ENCODE peak calls at places on chromosomes 16 and 17, in nine cellular contexts. A, E, R, S, X, G, D, M and O are unnamed samples.
A peak's percentile ranks its signal among the peaks of the same experiment; 100 is the strongest.

GRCh38 chr16:2194852-2195315 is 1.5 kb downstream of the CASKIN1 start:
- DNase-seq in A (no peak), E (peak; percentile 85), R (no peak), S (peak; percentile 53), X (peak; percentile 77), G (peak; percentile 48), D (no peak), M (no peak), O (peak; percentile 44)

GRCh38 chr16:381788-382717 is at the start of gene PGAP6:
- DNase-seq in A (peak; percentile 60), E (peak; percentile 83), R (no peak), S (peak; percentile 67), X (peak; percentile 86), G (peak; percentile 72), D (no peak), M (no peak), O (peak; percentile 70)

GRCh38 chr17:1562178-1562643 is 381 bp downstream of the PITPNA start:
- DNase-seq in A (peak; percentile 52), E (peak; percentile 71), R (no peak), S (peak; percentile 25), X (no peak), G (no peak), D (peak; percentile 35), M (no peak), O (no peak)

GRCh38 chr16:3511286-3512180 is 10.7 kb downstream of the CLUAP1 start:
- DNase-seq in A (no peak), E (peak; percentile 35), R (no peak), S (no peak), X (no peak), G (no peak), D (no peak), M (no peak), O (no peak)

GRCh38 chr16:23514381-23515152 is 4.3 kb upstream of the GGA2 start:
- DNase-seq in A (no peak), E (no peak), R (no peak), S (no peak), X (no peak), G (no peak), D (no peak), M (no peak), O (no peak)

GRCh38 chr17:37608369-37609169 is 649 bp downstream of the SYNRG start:
- DNase-seq in A (no peak), E (no peak), R (no peak), S (peak; percentile 45), X (no peak), G (peak; percentile 40), D (peak; percentile 64), M (no peak), O (no peak)

GRCh38 chr17:17351901-17352781 is 49.0 kb downstream of the NT5M start:
- DNase-seq in A (peak; percentile 74), E (peak; percentile 49), R (no peak), S (peak; percentile 54), X (peak; percentile 58), G (no peak), D (no peak), M (no peak), O (no peak)

GRCh38 chr17:12566281-12567002 is 99.2 kb upstream of the MYOCD start:
- DNase-seq in A (no peak), E (no peak), R (no peak), S (no peak), X (no peak), G (no peak), D (no peak), M (no peak), O (peak; percentile 22)

GRCh38 chr17:1646199-1646875 is 805 bp upstream of the SCARF1 start:
- DNase-seq in A (no peak), E (no peak), R (no peak), S (no peak), X (no peak), G (no peak), D (no peak), M (no peak), O (no peak)

GRCh38 chr16:58444265-58444664 is 52.0 kb downstream of the GINS3 start:
- DNase-seq in A (no peak), E (no peak), R (no peak), S (no peak), X (no peak), G (no peak), D (no peak), M (no peak), O (no peak)

GRCh38 chr17:69358688-69359596 is 32.0 kb upstream of the ABCA5 start:
- DNase-seq in A (no peak), E (no peak), R (no peak), S (no peak), X (peak; percentile 28), G (peak; percentile 10), D (no peak), M (no peak), O (peak; percentile 10)
- TF ChIP-seq CTCF in A (no peak), E (no peak), R (peak; percentile 11), S (no peak), X (no peak), G (no peak), D (peak; percentile 47), M (peak; percentile 56), O (peak; percentile 18)

DNA sequence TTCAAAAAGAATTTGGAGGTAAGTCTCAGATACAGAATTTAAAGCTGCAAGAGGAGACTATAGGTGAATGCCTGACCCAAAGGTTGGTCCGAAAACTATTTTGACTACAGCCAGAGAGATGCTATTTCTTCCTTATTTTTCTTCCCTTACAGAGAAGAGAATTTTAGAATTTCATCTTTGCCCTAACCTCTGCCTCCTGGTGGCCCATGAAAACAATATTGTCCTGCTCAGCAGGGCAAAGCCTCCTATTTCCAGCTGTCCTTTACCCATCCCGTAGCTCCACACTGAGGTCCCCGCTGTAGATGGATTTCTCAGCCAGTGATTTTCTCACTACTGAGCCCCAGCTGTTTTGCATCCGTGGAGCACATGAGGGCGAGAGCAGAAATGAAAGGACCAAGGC is 24.6 kb downstream of the HOXB1 start:
- DNase-seq in A (no peak), E (no peak), R (no peak), S (no peak), X (no peak), G (no peak), D (no peak), M (no peak), O (no peak)
- TF ChIP-seq CTCF in A (no peak), E (no peak), R (no peak), S (no peak), X (peak; percentile 27), G (no peak), D (no peak), M (no peak), O (no peak)

GRCh38 chr16:67926181-67926742 is 5.4 kb downstream of the CTRL start:
- DNase-seq in A (no peak), E (no peak), R (no peak), S (no peak), X (no peak), G (peak; percentile 89), D (no peak), M (no peak), O (no peak)
- TF ChIP-seq CTCF in A (no peak), E (no peak), R (peak; percentile 7), S (peak; percentile 15), X (no peak), G (peak; percentile 29), D (no peak), M (no peak), O (no peak)

GRCh38 chr16:74575175-74575804 is 31.6 kb downstream of the GLG1 start:
- DNase-seq in A (no peak), E (no peak), R (no peak), S (no peak), X (no peak), G (no peak), D (no peak), M (no peak), O (no peak)
- TF ChIP-seq CTCF in A (no peak), E (peak; percentile 33), R (no peak), S (no peak), X (no peak), G (no peak), D (no peak), M (no peak), O (no peak)

DNA sequence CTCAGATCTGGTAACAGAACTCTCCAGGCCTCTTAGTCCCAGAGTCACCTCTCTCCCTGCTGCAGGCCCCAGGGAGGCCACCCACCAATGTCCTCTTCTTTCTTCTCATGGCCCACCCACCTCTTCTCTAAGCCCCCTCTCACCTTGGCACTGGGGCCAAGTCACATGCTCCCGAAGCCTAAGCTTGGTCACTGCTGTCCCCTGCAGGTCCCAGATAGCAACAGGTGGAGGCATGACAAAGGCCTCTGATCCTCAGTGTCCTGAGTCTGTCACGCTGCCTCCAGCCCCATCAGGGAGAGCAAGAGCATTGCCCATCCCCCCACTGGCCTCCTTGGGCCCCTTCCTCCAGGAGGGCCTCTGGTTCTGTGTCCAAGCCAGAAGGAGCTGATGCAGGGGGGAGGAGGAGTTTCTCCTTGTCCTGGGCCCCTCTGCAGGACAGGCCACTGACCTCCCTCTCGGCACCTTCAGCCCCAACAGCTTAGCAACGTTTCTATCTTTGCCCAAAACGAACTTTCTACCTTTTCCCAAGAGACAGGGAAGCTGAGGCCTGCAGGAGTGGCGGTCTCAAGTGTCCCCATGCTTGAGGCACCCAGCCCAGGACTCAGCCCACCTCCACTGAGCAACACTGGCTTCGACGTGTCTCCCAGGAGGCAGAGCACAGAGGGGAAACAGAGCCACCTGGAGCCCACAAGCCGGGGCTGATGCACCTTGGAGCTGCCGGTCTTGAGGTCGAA is 8.6 kb downstream of the P2RX1 start:
- DNase-seq in A (no peak), E (no peak), R (no peak), S (no peak), X (no peak), G (no peak), D (no peak), M (no peak), O (no peak)
- TF ChIP-seq CTCF in A (no peak), E (peak; percentile 12), R (peak; percentile 14), S (no peak), X (no peak), G (no peak), D (peak; percentile 21), M (peak; percentile 55), O (no peak)